ENCODE peak calls at places on chromosomes 3 and 15, in seven cellular contexts. W is tibial nerve; H is fibroblast of lung; F is tibial artery; G is astrocyte; D is adrenal gland; C is CD8-positive, alpha-beta T cell. Q is an unnamed sample. For H3K36me3 and H3K4me1, the result is how much of the 10 kb centered on the place peaks cover.

GRCh38 chr3:111541911-111542483 is at the start of gene CD96:
- DNase-seq in W (peak), H (peak), F (no peak), G (peak), D (no peak), C (peak), Q (no peak)

GRCh38 chr3:4976109-4976508 is 3.1 kb upstream of the BHLHE40 start:
- DNase-seq in W (peak), H (peak), F (peak), G (peak), D (peak), C (no peak), Q (peak)

GRCh38 chr3:36874351-36874874 is 70.4 kb downstream of the TRANK1 start:
- DNase-seq in W (no peak), H (no peak), F (no peak), G (no peak), D (no peak), C (no peak), Q (no peak)

GRCh38 chr15:81182746-81183402 is 13.8 kb upstream of the IL16 start:
- DNase-seq in W (no peak), H (peak), F (no peak), G (no peak), D (no peak), C (no peak), Q (no peak)

GRCh38 chr3:138916824-138917223 is 30.1 kb downstream of the FOXL2 start:
- DNase-seq in W (no peak), H (no peak), F (no peak), G (no peak), D (no peak), C (no peak), Q (no peak)

GRCh38 chr3:42263354-42264346 is 2.3 kb downstream of the CCK start:
- DNase-seq in W (no peak), H (no peak), F (no peak), G (no peak), D (no peak), C (no peak), Q (no peak)

GRCh38 chr3:108181172-108181571 is 41.1 kb downstream of the IFT57 start:
- DNase-seq in W (no peak), H (peak), F (no peak), G (no peak), D (no peak), C (no peak), Q (no peak)

GRCh38 chr15:35740761-35741160 is 194.8 kb upstream of the DPH6 start:
- DNase-seq in W (no peak), H (peak), F (no peak), G (peak), D (no peak), C (no peak), Q (no peak)

GRCh38 chr3:104510091-104510860 is 856.4 kb upstream of the ALCAM start:
- DNase-seq in W (no peak), H (no peak), F (no peak), G (no peak), D (no peak), C (no peak), Q (no peak)

GRCh38 chr15:48459571-48460461 is 128.6 kb downstream of the DUT start:
- DNase-seq in W (peak), H (peak), F (no peak), G (peak), D (no peak), C (no peak), Q (no peak)

GRCh38 chr3:52310861-52311566 is 5.1 kb upstream of the DNAH1 start:
- DNase-seq in W (no peak), H (no peak), F (no peak), G (no peak), D (no peak), C (peak), Q (no peak)

GRCh38 chr3:37183375-37183831 is 9.0 kb upstream of the LRRFIP2 start:
- DNase-seq in W (no peak), H (peak), F (no peak), G (peak), D (no peak), C (no peak), Q (no peak)

GRCh38 chr3:164640586-164640985 is 437.7 kb downstream of the SI start:
- DNase-seq in W (no peak), H (no peak), F (no peak), G (no peak), D (no peak), C (no peak), Q (no peak)

GRCh38 chr3:133512416-133513089 is 60.9 kb upstream of the CDV3 start:
- DNase-seq in W (no peak), H (no peak), F (no peak), G (no peak), D (no peak), C (no peak), Q (no peak)

GRCh38 chr15:39588531-39589192 is 7.8 kb downstream of the THBS1 start:
- DNase-seq in W (no peak), H (peak), F (no peak), G (no peak), D (no peak), C (no peak), Q (no peak)

GRCh38 chr3:53506110-53506762 is 11.8 kb downstream of the CACNA1D start:
- DNase-seq in W (no peak), H (no peak), F (no peak), G (no peak), D (no peak), C (no peak), Q (no peak)

GRCh38 chr3:159123877-159124276 is 322.0 kb downstream of the MFSD1 start:
- DNase-seq in W (no peak), H (no peak), F (no peak), G (no peak), D (no peak), C (no peak), Q (no peak)

GRCh38 chr3:187242435-187242834 is 45.1 kb downstream of the RTP1 start:
- DNase-seq in W (no peak), H (no peak), F (no peak), G (no peak), D (no peak), C (no peak), Q (no peak)

GRCh38 chr15:68695061-68695595 is 116.3 kb downstream of the CORO2B start:
- DNase-seq in W (no peak), H (no peak), F (no peak), G (no peak), D (no peak), C (no peak), Q (no peak)

GRCh38 chr3:66753670-66754069 is 244.4 kb upstream of the KBTBD8 start:
- DNase-seq in W (no peak), H (no peak), F (no peak), G (no peak), D (no peak), C (no peak), Q (no peak)

GRCh38 chr15:69126054-69126469 is 34.4 kb upstream of the GLCE start:
- DNase-seq in W (no peak), H (peak), F (no peak), G (peak), D (no peak), C (no peak), Q (no peak)

GRCh38 chr3:9679476-9680097 is 24.0 kb upstream of the CPNE9 start:
- DNase-seq in W (no peak), H (no peak), F (no peak), G (no peak), D (no peak), C (no peak), Q (no peak)
- H3K36me3 ChIP-seq in W (half or more), H (under half), F (half or more), G (under half), D (half or more), C (half or more), Q (half or more)

GRCh38 chr15:51363391-51363790 is 21.9 kb downstream of the GLDN start:
- DNase-seq in W (no peak), H (no peak), F (no peak), G (no peak), D (no peak), C (no peak), Q (no peak)
- H3K4me1 ChIP-seq in W (under half), H (under half), F (under half), G (under half), D (under half), C (under half), Q (under half)

DNA sequence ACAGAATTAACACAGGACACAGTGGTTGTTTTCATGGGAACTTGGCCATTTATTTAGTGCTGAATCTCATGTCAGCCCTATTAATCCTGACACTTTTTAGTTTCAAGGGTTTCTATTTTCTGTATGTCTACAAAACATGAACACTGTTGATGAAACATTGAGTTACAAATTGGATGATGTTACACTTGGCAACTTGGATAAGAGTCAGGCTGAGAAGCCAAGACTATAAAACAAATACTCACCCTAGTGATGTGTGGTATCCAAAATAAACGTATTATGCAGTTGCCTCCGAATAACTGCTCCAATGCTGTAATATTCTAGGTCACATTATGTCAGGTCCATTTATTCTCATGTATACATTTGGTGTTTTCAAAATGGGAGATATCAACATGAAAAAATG is 349.6 kb downstream of the ZIC1 start:
- DNase-seq in W (peak), H (peak), F (no peak), G (peak), D (no peak), C (no peak), Q (no peak)
- H3K36me3 ChIP-seq in W (under half), H (under half), F (under half), G (under half), D (under half), C (under half), Q (under half)

GRCh38 chr3:32421991-32422859 is 30.6 kb downstream of the CMTM7 start:
- DNase-seq in W (peak), H (peak), F (peak), G (peak), D (peak), C (no peak), Q (peak)

GRCh38 chr3:32423956-32424558 is 32.4 kb downstream of the CMTM7 start:
- DNase-seq in W (no peak), H (no peak), F (no peak), G (no peak), D (no peak), C (peak), Q (no peak)

GRCh38 chr3:32424581-32425250 is 33.1 kb downstream of the CMTM7 start:
- DNase-seq in W (no peak), H (no peak), F (no peak), G (no peak), D (no peak), C (no peak), Q (no peak)

GRCh38 chr3:32422943-32423342 is 31.3 kb downstream of the CMTM7 start:
- DNase-seq in W (no peak), H (no peak), F (no peak), G (no peak), D (no peak), C (no peak), Q (no peak)

DNA sequence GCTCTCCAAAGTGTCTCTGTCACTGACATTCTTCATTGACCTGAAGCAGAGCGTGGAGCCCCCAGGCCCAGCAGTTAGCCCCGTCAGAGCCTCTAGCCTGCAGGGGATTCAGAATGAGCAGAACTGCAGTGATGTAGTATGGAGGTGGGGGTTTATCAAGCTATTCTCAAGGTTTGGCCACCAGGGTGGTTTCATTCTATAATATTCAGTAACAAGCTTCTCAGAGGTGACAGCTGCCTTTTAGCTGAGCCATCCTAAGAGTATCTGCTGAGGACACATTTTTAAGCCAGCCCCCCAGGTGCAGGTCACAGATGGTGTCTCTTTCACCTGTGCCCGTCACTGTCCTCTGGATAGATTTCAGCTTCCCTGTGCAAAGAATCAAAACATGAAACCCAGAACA is 31.9 kb downstream of the CMTM7 start:
- DNase-seq in W (no peak), H (no peak), F (no peak), G (no peak), D (no peak), C (no peak), Q (no peak)
- H3K4me1 ChIP-seq in W (under half), H (under half), F (under half), G (under half), D (under half), C (half or more), Q (half or more)

GRCh38 chr3:183814240-183814639 is 11.1 kb downstream of the MAP6D1 start:
- DNase-seq in W (no peak), H (no peak), F (no peak), G (no peak), D (no peak), C (no peak), Q (no peak)

GRCh38 chr3:183811638-183812037 is 13.7 kb downstream of the MAP6D1 start:
- DNase-seq in W (no peak), H (no peak), F (no peak), G (no peak), D (no peak), C (no peak), Q (no peak)

GRCh38 chr3:183815565-183815943 is 9.8 kb downstream of the MAP6D1 start:
- DNase-seq in W (no peak), H (no peak), F (peak), G (no peak), D (no peak), C (no peak), Q (no peak)

GRCh38 chr3:183810643-183811594 is 14.5 kb downstream of the MAP6D1 start:
- DNase-seq in W (no peak), H (no peak), F (no peak), G (no peak), D (no peak), C (no peak), Q (no peak)

GRCh38 chr3:183812746-183813445 is 12.5 kb downstream of the MAP6D1 start:
- DNase-seq in W (no peak), H (no peak), F (no peak), G (no peak), D (no peak), C (no peak), Q (no peak)
- H3K36me3 ChIP-seq in W (under half), H (under half), F (half or more), G (under half), D (under half), C (under half), Q (under half)

GRCh38 chr15:71291723-71292122 is 176.5 kb downstream of the THSD4 start:
- DNase-seq in W (no peak), H (no peak), F (no peak), G (no peak), D (no peak), C (peak), Q (no peak)

GRCh38 chr15:71295242-71296031 is 180.2 kb downstream of the THSD4 start:
- DNase-seq in W (no peak), H (peak), F (no peak), G (peak), D (no peak), C (no peak), Q (peak)

GRCh38 chr15:71294636-71295241 is 179.5 kb downstream of the THSD4 start:
- DNase-seq in W (no peak), H (peak), F (no peak), G (peak), D (no peak), C (no peak), Q (no peak)

GRCh38 chr15:71296032-71296686 is 180.9 kb downstream of the THSD4 start:
- DNase-seq in W (no peak), H (peak), F (no peak), G (peak), D (no peak), C (no peak), Q (no peak)

GRCh38 chr15:71294251-71294635 is 179.0 kb downstream of the THSD4 start:
- DNase-seq in W (no peak), H (no peak), F (no peak), G (no peak), D (no peak), C (no peak), Q (no peak)
- H3K4me1 ChIP-seq in W (under half), H (under half), F (under half), G (under half), D (under half), C (under half), Q (under half)

Q was measured in heart left ventricle.